ENCODE peak calls at places on chromosomes 12 and 14, in eight cellular contexts. One of them, this sample, is unnamed.

GRCh38 chr12:112711026-112711425 is 80.5 kb upstream of the RPH3A start:
- DNase-seq in fibroblast of the aortic adventitia: no peak
- DNase-seq in ecto neural progenitor cell: no peak
- DNase-seq in anterior cingulate cortex: no peak
- DNase-seq in skeletal muscle cell: no peak
- DNase-seq in mucosa of gallbladder: no peak
- DNase-seq in HT1080: no peak
- DNase-seq in HTR-8/SVneo: no peak
- DNase-seq in this sample: no peak

GRCh38 chr12:5785601-5786000 is 159.5 kb downstream of the ANO2 start:
- DNase-seq in fibroblast of the aortic adventitia: no peak
- DNase-seq in ecto neural progenitor cell: peak; percentile 28
- DNase-seq in anterior cingulate cortex: no peak
- DNase-seq in skeletal muscle cell: no peak
- DNase-seq in mucosa of gallbladder: no peak
- DNase-seq in HT1080: no peak
- DNase-seq in HTR-8/SVneo: no peak
- DNase-seq in this sample: no peak

GRCh38 chr12:121334513-121335343 is 17.5 kb downstream of the ANAPC5 start:
- DNase-seq in fibroblast of the aortic adventitia: peak; percentile 84
- DNase-seq in ecto neural progenitor cell: no peak
- DNase-seq in anterior cingulate cortex: no peak
- DNase-seq in skeletal muscle cell: peak; percentile 18
- DNase-seq in mucosa of gallbladder: peak; percentile 23
- DNase-seq in HT1080: peak; percentile 57
- DNase-seq in HTR-8/SVneo: peak; percentile 74
- DNase-seq in this sample: peak; percentile 38

GRCh38 chr14:104976198-104977007 is 1.8 kb downstream of the AHNAK2 start:
- DNase-seq in fibroblast of the aortic adventitia: peak; percentile 79
- DNase-seq in ecto neural progenitor cell: peak; percentile 89
- DNase-seq in anterior cingulate cortex: no peak
- DNase-seq in skeletal muscle cell: no peak
- DNase-seq in mucosa of gallbladder: peak; percentile 85
- DNase-seq in HT1080: peak; percentile 85
- DNase-seq in HTR-8/SVneo: peak; percentile 86
- DNase-seq in this sample: peak; percentile 24

GRCh38 chr14:53893374-53893773 is 63.3 kb downstream of the BMP4 start:
- DNase-seq in fibroblast of the aortic adventitia: no peak
- DNase-seq in ecto neural progenitor cell: no peak
- DNase-seq in anterior cingulate cortex: no peak
- DNase-seq in skeletal muscle cell: no peak
- DNase-seq in mucosa of gallbladder: no peak
- DNase-seq in HT1080: no peak
- DNase-seq in HTR-8/SVneo: no peak
- DNase-seq in this sample: no peak

GRCh38 chr12:105978686-105979085 is 160.1 kb downstream of the NUAK1 start:
- DNase-seq in fibroblast of the aortic adventitia: no peak
- DNase-seq in ecto neural progenitor cell: no peak
- DNase-seq in anterior cingulate cortex: no peak
- DNase-seq in skeletal muscle cell: no peak
- DNase-seq in mucosa of gallbladder: no peak
- DNase-seq in HT1080: no peak
- DNase-seq in HTR-8/SVneo: no peak
- DNase-seq in this sample: no peak

GRCh38 chr14:52827426-52827825 is 36.0 kb upstream of the GNPNAT1 start:
- DNase-seq in fibroblast of the aortic adventitia: no peak
- DNase-seq in ecto neural progenitor cell: no peak
- DNase-seq in anterior cingulate cortex: no peak
- DNase-seq in skeletal muscle cell: no peak
- DNase-seq in mucosa of gallbladder: no peak
- DNase-seq in HT1080: no peak
- DNase-seq in HTR-8/SVneo: no peak
- DNase-seq in this sample: no peak

GRCh38 chr12:25591132-25591531 is 38.0 kb upstream of the LMNTD1 start:
- DNase-seq in fibroblast of the aortic adventitia: peak; percentile 18
- DNase-seq in ecto neural progenitor cell: no peak
- DNase-seq in anterior cingulate cortex: no peak
- DNase-seq in skeletal muscle cell: no peak
- DNase-seq in mucosa of gallbladder: no peak
- DNase-seq in HT1080: peak; percentile 6
- DNase-seq in HTR-8/SVneo: no peak
- DNase-seq in this sample: no peak

GRCh38 chr14:72753879-72754400 is 140.0 kb downstream of the DPF3 start:
- DNase-seq in fibroblast of the aortic adventitia: no peak
- DNase-seq in ecto neural progenitor cell: no peak
- DNase-seq in anterior cingulate cortex: no peak
- DNase-seq in skeletal muscle cell: no peak
- DNase-seq in mucosa of gallbladder: no peak
- DNase-seq in HT1080: no peak
- DNase-seq in HTR-8/SVneo: no peak
- DNase-seq in this sample: no peak

GRCh38 chr12:108779998-108780688 is 48.8 kb upstream of the CORO1C start:
- DNase-seq in fibroblast of the aortic adventitia: peak; percentile 62
- DNase-seq in ecto neural progenitor cell: no peak
- DNase-seq in anterior cingulate cortex: no peak
- DNase-seq in skeletal muscle cell: no peak
- DNase-seq in mucosa of gallbladder: no peak
- DNase-seq in HT1080: no peak
- DNase-seq in HTR-8/SVneo: no peak
- DNase-seq in this sample: no peak

GRCh38 chr14:104301731-104302460 is 163.5 kb downstream of the KIF26A start:
- DNase-seq in fibroblast of the aortic adventitia: no peak
- DNase-seq in ecto neural progenitor cell: no peak
- DNase-seq in anterior cingulate cortex: no peak
- DNase-seq in skeletal muscle cell: no peak
- DNase-seq in mucosa of gallbladder: no peak
- DNase-seq in HT1080: no peak
- DNase-seq in HTR-8/SVneo: no peak
- DNase-seq in this sample: no peak